ENCODE peak calls at places on chromosome 7, in seven cellular contexts. One of them, this sample, is unnamed.

GRCh38 chr7:85488406-85488805 is 301.6 kb upstream of the SEMA3D start:
- DNase-seq in SJSA1: no peak
- DNase-seq in tibial artery: no peak
- DNase-seq in psoas muscle: no peak
- DNase-seq in H7: no peak
- DNase-seq in fibroblast of the aortic adventitia: no peak
- DNase-seq in CD4-positive, CD25-positive, alpha-beta regulatory T cell: no peak
- DNase-seq in this sample: no peak

GRCh38 chr7:72098812-72099211 is 313.3 kb downstream of the CALN1 start:
- DNase-seq in tibial artery: no peak
- DNase-seq in fibroblast of the aortic adventitia: no peak
- DNase-seq in psoas muscle: no peak
- DNase-seq in SJSA1: peak
- DNase-seq in H7: no peak
- DNase-seq in CD4-positive, CD25-positive, alpha-beta regulatory T cell: no peak
- DNase-seq in this sample: peak

GRCh38 chr7:113314594-113314993 is 196.2 kb upstream of the SMIM30 start:
- DNase-seq in SJSA1: no peak
- DNase-seq in psoas muscle: no peak
- DNase-seq in CD4-positive, CD25-positive, alpha-beta regulatory T cell: no peak
- DNase-seq in fibroblast of the aortic adventitia: no peak
- DNase-seq in tibial artery: no peak
- DNase-seq in H7: no peak
- DNase-seq in this sample: no peak

GRCh38 chr7:38682602-38683001 is 51.4 kb upstream of the AMPH start:
- DNase-seq in SJSA1: no peak
- DNase-seq in H7: no peak
- DNase-seq in CD4-positive, CD25-positive, alpha-beta regulatory T cell: no peak
- DNase-seq in tibial artery: no peak
- DNase-seq in fibroblast of the aortic adventitia: peak
- DNase-seq in psoas muscle: no peak
- DNase-seq in this sample: no peak

GRCh38 chr7:26681819-26682418 is 182.5 kb downstream of the SKAP2 start:
- DNase-seq in SJSA1: peak
- DNase-seq in CD4-positive, CD25-positive, alpha-beta regulatory T cell: peak
- DNase-seq in tibial artery: no peak
- DNase-seq in psoas muscle: no peak
- DNase-seq in fibroblast of the aortic adventitia: peak
- DNase-seq in H7: no peak
- DNase-seq in this sample: no peak

GRCh38 chr7:11573128-11573527 is 258.9 kb downstream of the THSD7A start:
- DNase-seq in H7: no peak
- DNase-seq in SJSA1: no peak
- DNase-seq in psoas muscle: no peak
- DNase-seq in CD4-positive, CD25-positive, alpha-beta regulatory T cell: no peak
- DNase-seq in fibroblast of the aortic adventitia: no peak
- DNase-seq in tibial artery: no peak
- DNase-seq in this sample: no peak

GRCh38 chr7:158033196-158033595 is 554.4 kb downstream of the PTPRN2 start:
- DNase-seq in SJSA1: no peak
- DNase-seq in psoas muscle: no peak
- DNase-seq in fibroblast of the aortic adventitia: no peak
- DNase-seq in H7: no peak
- DNase-seq in CD4-positive, CD25-positive, alpha-beta regulatory T cell: no peak
- DNase-seq in tibial artery: peak
- DNase-seq in this sample: peak

GRCh38 chr7:50626286-50626685 is 61.1 kb upstream of the DDC start:
- DNase-seq in SJSA1: no peak
- DNase-seq in psoas muscle: no peak
- DNase-seq in H7: no peak
- DNase-seq in tibial artery: peak
- DNase-seq in CD4-positive, CD25-positive, alpha-beta regulatory T cell: no peak
- DNase-seq in fibroblast of the aortic adventitia: no peak
- DNase-seq in this sample: no peak

GRCh38 chr7:82704121-82704520 is 260.5 kb upstream of the CACNA2D1 start:
- DNase-seq in SJSA1: no peak
- DNase-seq in psoas muscle: no peak
- DNase-seq in tibial artery: no peak
- DNase-seq in H7: no peak
- DNase-seq in fibroblast of the aortic adventitia: no peak
- DNase-seq in CD4-positive, CD25-positive, alpha-beta regulatory T cell: no peak
- DNase-seq in this sample: no peak

GRCh38 chr7:3134715-3135114 is 91.0 kb upstream of the CARD11 start:
- DNase-seq in psoas muscle: no peak
- DNase-seq in fibroblast of the aortic adventitia: no peak
- DNase-seq in CD4-positive, CD25-positive, alpha-beta regulatory T cell: no peak
- DNase-seq in H7: no peak
- DNase-seq in SJSA1: no peak
- DNase-seq in tibial artery: no peak
- DNase-seq in this sample: peak

GRCh38 chr7:76074306-76074971 is 26.5 kb downstream of the MDH2 start:
- DNase-seq in tibial artery: no peak
- DNase-seq in fibroblast of the aortic adventitia: no peak
- DNase-seq in SJSA1: no peak
- DNase-seq in CD4-positive, CD25-positive, alpha-beta regulatory T cell: no peak
- DNase-seq in H7: peak
- DNase-seq in psoas muscle: no peak
- DNase-seq in this sample: no peak

GRCh38 chr7:36280840-36281812 is 108.5 kb upstream of the ANLN start:
- DNase-seq in H7: peak
- DNase-seq in tibial artery: peak
- DNase-seq in fibroblast of the aortic adventitia: peak
- DNase-seq in psoas muscle: peak
- DNase-seq in CD4-positive, CD25-positive, alpha-beta regulatory T cell: no peak
- DNase-seq in SJSA1: peak
- DNase-seq in this sample: peak

GRCh38 chr7:132580717-132581285 is 4.5 kb upstream of the PLXNA4 start:
- DNase-seq in CD4-positive, CD25-positive, alpha-beta regulatory T cell: peak
- DNase-seq in SJSA1: peak
- DNase-seq in tibial artery: peak
- DNase-seq in psoas muscle: peak
- DNase-seq in H7: peak
- DNase-seq in fibroblast of the aortic adventitia: peak
- DNase-seq in this sample: peak

GRCh38 chr7:70093496-70093895 is 495.2 kb downstream of the AUTS2 start:
- DNase-seq in H7: no peak
- DNase-seq in CD4-positive, CD25-positive, alpha-beta regulatory T cell: no peak
- DNase-seq in psoas muscle: no peak
- DNase-seq in tibial artery: no peak
- DNase-seq in SJSA1: no peak
- DNase-seq in fibroblast of the aortic adventitia: no peak
- DNase-seq in this sample: no peak

GRCh38 chr7:8215648-8216047 is 46.3 kb downstream of the ICA1 start:
- DNase-seq in H7: no peak
- DNase-seq in CD4-positive, CD25-positive, alpha-beta regulatory T cell: no peak
- DNase-seq in psoas muscle: no peak
- DNase-seq in fibroblast of the aortic adventitia: no peak
- DNase-seq in SJSA1: no peak
- DNase-seq in tibial artery: no peak
- DNase-seq in this sample: no peak

GRCh38 chr7:73721237-73721848 is 1.9 kb upstream of the STX1A start:
- DNase-seq in psoas muscle: peak
- DNase-seq in tibial artery: peak
- DNase-seq in H7: peak
- DNase-seq in SJSA1: no peak
- DNase-seq in fibroblast of the aortic adventitia: no peak
- DNase-seq in CD4-positive, CD25-positive, alpha-beta regulatory T cell: no peak
- DNase-seq in this sample: no peak

GRCh38 chr7:95525503-95525902 is 39.8 kb downstream of the ASB4 start:
- DNase-seq in H7: no peak
- DNase-seq in SJSA1: no peak
- DNase-seq in tibial artery: no peak
- DNase-seq in psoas muscle: no peak
- DNase-seq in fibroblast of the aortic adventitia: no peak
- DNase-seq in CD4-positive, CD25-positive, alpha-beta regulatory T cell: no peak
- DNase-seq in this sample: no peak

GRCh38 chr7:336810-337566 is 47.0 kb downstream of the FOXL3 start:
- DNase-seq in tibial artery: no peak
- DNase-seq in H7: no peak
- DNase-seq in SJSA1: no peak
- DNase-seq in psoas muscle: no peak
- DNase-seq in fibroblast of the aortic adventitia: no peak
- DNase-seq in CD4-positive, CD25-positive, alpha-beta regulatory T cell: no peak
- DNase-seq in this sample: no peak

GRCh38 chr7:1956141-1956540 is 276.6 kb downstream of the MAD1L1 start:
- DNase-seq in SJSA1: no peak
- DNase-seq in psoas muscle: no peak
- DNase-seq in H7: no peak
- DNase-seq in tibial artery: no peak
- DNase-seq in CD4-positive, CD25-positive, alpha-beta regulatory T cell: no peak
- DNase-seq in fibroblast of the aortic adventitia: no peak
- DNase-seq in this sample: no peak

GRCh38 chr7:127900735-127901685 is 130.2 kb downstream of the LRRC4 start:
- DNase-seq in tibial artery: no peak
- DNase-seq in H7: peak
- DNase-seq in CD4-positive, CD25-positive, alpha-beta regulatory T cell: no peak
- DNase-seq in SJSA1: peak
- DNase-seq in psoas muscle: no peak
- DNase-seq in fibroblast of the aortic adventitia: no peak
- DNase-seq in this sample: peak

GRCh38 chr7:23184709-23185354 is 3.0 kb downstream of the NUP42 start:
- DNase-seq in psoas muscle: no peak
- DNase-seq in CD4-positive, CD25-positive, alpha-beta regulatory T cell: peak
- DNase-seq in SJSA1: peak
- DNase-seq in H7: no peak
- DNase-seq in tibial artery: no peak
- DNase-seq in fibroblast of the aortic adventitia: peak
- DNase-seq in this sample: peak

DNA sequence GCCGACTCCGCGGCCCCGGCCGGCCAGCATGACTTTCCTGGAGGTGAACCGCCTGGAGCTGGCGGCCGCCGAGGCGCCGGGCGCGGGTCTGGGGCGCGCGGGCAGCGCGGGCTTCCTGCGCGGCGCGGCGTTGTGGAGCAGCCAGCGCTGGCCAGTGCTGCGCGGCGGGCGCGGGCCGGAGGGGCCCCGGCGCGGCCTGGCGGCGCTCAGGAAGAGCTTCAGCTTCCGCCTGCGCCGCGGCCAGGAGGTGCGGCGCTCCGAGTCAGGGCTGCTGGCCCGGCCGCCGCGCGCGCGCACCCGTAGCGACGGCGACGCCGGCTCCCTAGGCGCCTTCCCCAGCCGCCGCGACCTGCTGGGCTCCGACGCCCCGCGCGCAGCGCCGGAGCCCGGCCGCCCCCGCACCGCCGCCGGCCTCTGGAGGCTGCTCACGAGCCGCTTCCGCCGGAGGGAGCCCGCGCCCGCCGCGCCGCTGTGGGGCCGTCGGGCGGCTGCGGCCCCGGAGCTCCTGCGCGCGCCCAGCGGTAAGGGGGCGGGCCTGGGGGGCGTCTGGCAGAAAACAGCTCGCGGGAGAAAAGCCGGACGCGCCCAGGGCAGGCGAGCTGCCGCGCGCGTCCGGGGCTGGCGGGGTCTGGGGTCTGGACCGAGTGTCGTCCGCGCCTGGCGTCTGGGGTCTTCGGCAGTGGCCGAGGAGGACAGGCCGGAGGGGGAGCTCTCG is 29.0 kb downstream of the AGAP3 start:
- DNase-seq in psoas muscle: no peak
- DNase-seq in H7: peak
- DNase-seq in tibial artery: no peak
- DNase-seq in CD4-positive, CD25-positive, alpha-beta regulatory T cell: peak
- DNase-seq in fibroblast of the aortic adventitia: no peak
- DNase-seq in SJSA1: no peak
- DNase-seq in this sample: peak
- H3K4me3 ChIP-seq in psoas muscle: peak
- H3K4me3 ChIP-seq in H7: peak
- H3K4me3 ChIP-seq in tibial artery: peak
- H3K4me3 ChIP-seq in CD4-positive, CD25-positive, alpha-beta regulatory T cell: no peak
- H3K4me3 ChIP-seq in fibroblast of the aortic adventitia: no peak
- H3K4me3 ChIP-seq in SJSA1: no peak
- H3K4me3 ChIP-seq in this sample: peak

GRCh38 chr7:123242467-123243097 is 42.8 kb upstream of the SLC13A1 start:
- DNase-seq in fibroblast of the aortic adventitia: no peak
- DNase-seq in H7: no peak
- DNase-seq in tibial artery: no peak
- DNase-seq in SJSA1: peak
- DNase-seq in CD4-positive, CD25-positive, alpha-beta regulatory T cell: no peak
- DNase-seq in psoas muscle: no peak
- DNase-seq in this sample: no peak
- H3K4me3 ChIP-seq in fibroblast of the aortic adventitia: no peak
- H3K4me3 ChIP-seq in H7: no peak
- H3K4me3 ChIP-seq in tibial artery: no peak
- H3K4me3 ChIP-seq in SJSA1: no peak
- H3K4me3 ChIP-seq in CD4-positive, CD25-positive, alpha-beta regulatory T cell: no peak
- H3K4me3 ChIP-seq in psoas muscle: no peak
- H3K4me3 ChIP-seq in this sample: no peak

GRCh38 chr7:97004931-97005763 is at the start of gene DLX6:
- DNase-seq in SJSA1: peak
- DNase-seq in fibroblast of the aortic adventitia: peak
- DNase-seq in CD4-positive, CD25-positive, alpha-beta regulatory T cell: peak
- DNase-seq in tibial artery: no peak
- DNase-seq in psoas muscle: no peak
- DNase-seq in H7: peak
- DNase-seq in this sample: peak

GRCh38 chr7:97006951-97007861 is 1.9 kb downstream of the DLX6 start:
- DNase-seq in psoas muscle: no peak
- DNase-seq in tibial artery: no peak
- DNase-seq in CD4-positive, CD25-positive, alpha-beta regulatory T cell: no peak
- DNase-seq in SJSA1: no peak
- DNase-seq in fibroblast of the aortic adventitia: no peak
- DNase-seq in H7: peak
- DNase-seq in this sample: peak

GRCh38 chr7:97004237-97004930 is 969 bp upstream of the DLX6 start:
- DNase-seq in SJSA1: no peak
- DNase-seq in tibial artery: no peak
- DNase-seq in H7: no peak
- DNase-seq in fibroblast of the aortic adventitia: no peak
- DNase-seq in CD4-positive, CD25-positive, alpha-beta regulatory T cell: no peak
- DNase-seq in psoas muscle: no peak
- DNase-seq in this sample: no peak

GRCh38 chr7:97005764-97006145 is 402 bp downstream of the DLX6 start:
- DNase-seq in tibial artery: no peak
- DNase-seq in CD4-positive, CD25-positive, alpha-beta regulatory T cell: no peak
- DNase-seq in psoas muscle: no peak
- DNase-seq in SJSA1: no peak
- DNase-seq in H7: no peak
- DNase-seq in fibroblast of the aortic adventitia: no peak
- DNase-seq in this sample: no peak

GRCh38 chr7:97006146-97006950 is 995 bp downstream of the DLX6 start:
- DNase-seq in CD4-positive, CD25-positive, alpha-beta regulatory T cell: peak
- DNase-seq in SJSA1: peak
- DNase-seq in fibroblast of the aortic adventitia: no peak
- DNase-seq in psoas muscle: no peak
- DNase-seq in tibial artery: no peak
- DNase-seq in H7: peak
- DNase-seq in this sample: peak
- H3K4me3 ChIP-seq in CD4-positive, CD25-positive, alpha-beta regulatory T cell: no peak
- H3K4me3 ChIP-seq in SJSA1: peak
- H3K4me3 ChIP-seq in fibroblast of the aortic adventitia: peak
- H3K4me3 ChIP-seq in psoas muscle: peak
- H3K4me3 ChIP-seq in tibial artery: peak
- H3K4me3 ChIP-seq in H7: peak
- H3K4me3 ChIP-seq in this sample: peak

GRCh38 chr7:155456772-155457543 is 971 bp upstream of the EN2 start:
- DNase-seq in fibroblast of the aortic adventitia: peak
- DNase-seq in CD4-positive, CD25-positive, alpha-beta regulatory T cell: peak
- DNase-seq in H7: peak
- DNase-seq in SJSA1: no peak
- DNase-seq in tibial artery: no peak
- DNase-seq in psoas muscle: peak
- DNase-seq in this sample: peak
- H3K4me3 ChIP-seq in fibroblast of the aortic adventitia: peak
- H3K4me3 ChIP-seq in CD4-positive, CD25-positive, alpha-beta regulatory T cell: peak
- H3K4me3 ChIP-seq in H7: peak
- H3K4me3 ChIP-seq in SJSA1: no peak
- H3K4me3 ChIP-seq in tibial artery: peak
- H3K4me3 ChIP-seq in psoas muscle: peak
- H3K4me3 ChIP-seq in this sample: peak

GRCh38 chr7:45689011-45689796 is 115.0 kb downstream of the ADCY1 start:
- DNase-seq in psoas muscle: no peak
- DNase-seq in CD4-positive, CD25-positive, alpha-beta regulatory T cell: no peak
- DNase-seq in H7: no peak
- DNase-seq in tibial artery: peak
- DNase-seq in fibroblast of the aortic adventitia: peak
- DNase-seq in SJSA1: peak
- DNase-seq in this sample: peak
- H3K4me3 ChIP-seq in psoas muscle: no peak
- H3K4me3 ChIP-seq in CD4-positive, CD25-positive, alpha-beta regulatory T cell: no peak
- H3K4me3 ChIP-seq in H7: no peak
- H3K4me3 ChIP-seq in tibial artery: no peak
- H3K4me3 ChIP-seq in fibroblast of the aortic adventitia: no peak
- H3K4me3 ChIP-seq in SJSA1: no peak
- H3K4me3 ChIP-seq in this sample: no peak

This sample was measured in endodermal cell.